ENCODE peak calls at places on chromosomes 3 and 15, in seven cellular contexts. J is sigmoid colon, P is fibroblast of villous mesenchyme, N is upper lobe of right lung, F is HFF-Myc, R is mucosa of descending colon, U is tibial nerve. K is an unnamed sample.

GRCh38 chr3:28286595-28286994 is 45.2 kb downstream of the CMC1 start:
- DNase-seq in F (no peak), N (no peak), J (no peak), U (no peak), P (peak; percentile 52), R (no peak), K (no peak)

GRCh38 chr15:74619916-74620635 is 4.4 kb downstream of the CLK3 start:
- DNase-seq in U (no peak), J (no peak), F (no peak), R (peak; percentile 56), N (no peak), P (no peak), K (no peak)

GRCh38 chr3:62134061-62134496 is 239.3 kb downstream of the FEZF2 start:
- DNase-seq in F (peak; percentile 42), R (peak; percentile 59), U (peak; percentile 52), J (no peak), P (no peak), N (no peak), K (no peak)

GRCh38 chr3:134904333-134904771 is 109.3 kb downstream of the EPHB1 start:
- DNase-seq in F (no peak), N (no peak), J (no peak), P (no peak), R (no peak), U (no peak), K (no peak)

GRCh38 chr3:45167011-45167911 is 21.1 kb upstream of the CDCP1 start:
- DNase-seq in U (peak; percentile 49), P (peak; percentile 96), J (peak; percentile 80), N (peak; percentile 92), F (peak; percentile 90), R (peak; percentile 93), K (peak; percentile 89)

GRCh38 chr3:122941233-122942206 is 86.0 kb downstream of the SEMA5B start:
- DNase-seq in J (no peak), R (no peak), P (no peak), U (no peak), F (no peak), N (no peak), K (no peak)

GRCh38 chr3:71753716-71754609 is at the start of gene GPR27:
- DNase-seq in P (peak; percentile 39), U (no peak), F (no peak), R (no peak), N (peak; percentile 70), J (no peak), K (no peak)

GRCh38 chr3:43883729-43884396 is 193.1 kb downstream of the ABHD5 start:
- DNase-seq in F (no peak), R (no peak), P (no peak), U (no peak), N (no peak), J (no peak), K (no peak)

GRCh38 chr15:51883436-51883835 is 54.0 kb downstream of the TMOD3 start:
- DNase-seq in P (peak; percentile 56), J (no peak), N (no peak), R (no peak), F (no peak), U (no peak), K (peak; percentile 45)

GRCh38 chr3:134083626-134084229 is 54.0 kb upstream of the SLCO2A1 start:
- DNase-seq in P (no peak), F (no peak), R (no peak), U (no peak), J (no peak), N (no peak), K (no peak)

DNA sequence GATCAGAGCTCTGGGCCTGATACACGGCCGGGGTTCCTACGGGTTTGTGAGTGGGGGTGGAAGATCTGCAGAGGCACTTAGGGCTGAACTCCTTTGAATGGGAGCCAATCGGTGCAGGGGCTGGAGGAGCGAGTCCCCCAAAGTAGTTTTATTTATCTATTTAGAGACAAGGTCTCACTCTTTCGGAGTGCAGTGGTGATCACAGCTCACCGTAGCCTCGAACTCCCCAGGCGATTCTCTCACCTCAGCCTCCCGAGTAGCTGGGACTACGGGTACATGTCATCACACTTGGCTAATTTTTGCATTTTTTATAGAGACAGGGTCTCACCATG is 1.6 kb upstream of the CELSR3 start:
- DNase-seq in N (no peak), P (no peak), U (no peak), R (no peak), J (no peak), F (no peak), K (no peak)
- TF ChIP-seq CTCF in N (no peak), P (no peak), U (no peak), R (peak; percentile 5), J (no peak), F (no peak), K (no peak)

GRCh38 chr3:17678116-17678741 is 64.2 kb downstream of the TBC1D5 start:
- DNase-seq in P (peak; percentile 13), J (no peak), N (no peak), U (no peak), R (no peak), F (no peak), K (peak; percentile 72)

DNA sequence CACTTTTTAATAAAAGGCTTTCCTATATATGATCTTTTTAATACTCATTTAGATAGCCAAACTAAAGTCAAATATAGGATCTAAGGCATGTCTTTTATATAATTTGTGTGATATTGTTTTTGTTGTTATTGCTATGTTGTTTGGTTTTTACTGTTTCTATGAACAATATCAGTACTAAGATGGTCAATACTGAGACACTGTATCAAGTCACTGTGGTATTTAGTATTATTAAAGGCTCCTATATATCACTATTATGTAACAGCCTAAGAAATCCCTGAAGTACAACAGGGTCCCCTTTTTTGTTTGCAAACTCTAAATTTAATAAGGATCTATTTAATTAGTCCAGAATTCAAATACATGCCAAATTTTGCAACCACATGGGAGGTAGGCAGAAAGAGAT is 61.9 kb downstream of the TBC1D5 start:
- DNase-seq in R (no peak), F (no peak), P (no peak), U (no peak), J (no peak), N (no peak), K (no peak)
- TF ChIP-seq CTCF in R (no peak), F (no peak), P (no peak), U (no peak), J (no peak), N (no peak), K (no peak)

GRCh38 chr3:12578742-12579141 is 21.9 kb downstream of the MKRN2 start:
- DNase-seq in P (no peak), U (no peak), N (no peak), F (no peak), J (no peak), R (no peak), K (no peak)
- TF ChIP-seq CTCF in P (peak; percentile 21), U (no peak), N (no peak), F (no peak), J (no peak), R (no peak), K (peak; percentile 59)

DNA sequence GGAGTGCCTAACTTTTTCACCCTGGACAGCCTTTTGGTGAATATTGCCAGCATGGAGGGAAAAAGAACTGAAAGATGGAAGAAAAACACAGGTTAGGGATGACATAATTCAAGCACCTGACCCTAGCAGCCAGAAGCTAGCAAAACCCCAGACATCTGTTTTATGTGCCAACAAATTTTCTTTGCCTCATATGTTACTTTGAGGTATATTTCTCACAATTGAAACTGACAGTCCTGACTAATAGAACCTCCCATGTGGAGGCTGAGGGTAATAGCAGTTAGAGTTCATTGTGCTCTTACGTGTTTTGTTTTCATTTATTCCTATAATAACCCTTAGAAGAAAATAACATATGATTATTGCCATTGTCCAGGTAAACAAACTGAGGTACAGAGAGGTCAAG is 71.5 kb upstream of the SLC25A26 start:
- DNase-seq in F (no peak), J (no peak), R (no peak), N (no peak), U (no peak), P (no peak), K (no peak)
- TF ChIP-seq CTCF in F (no peak), J (no peak), R (no peak), N (no peak), U (no peak), P (no peak), K (no peak)